ENCODE peak calls at places on chromosomes 6 and 20, in ten cellular contexts. One of them, this sample, is unnamed.

GRCh38 chr20:49759266-49759950 is 45.7 kb upstream of the B4GALT5 start:
- DNase-seq in HFF-Myc: no peak
- DNase-seq in type B pancreatic cell: no peak
- DNase-seq in Peyer's patch: no peak
- DNase-seq in GM06990: no peak
- DNase-seq in Calu3: no peak
- DNase-seq in CD8-positive, alpha-beta T cell: no peak
- DNase-seq in endothelial cell: no peak
- DNase-seq in GM13976: no peak
- DNase-seq in testis: no peak
- DNase-seq in this sample: no peak

GRCh38 chr20:50425076-50425475 is 85.1 kb upstream of the PTPN1 start:
- DNase-seq in HFF-Myc: no peak
- DNase-seq in type B pancreatic cell: no peak
- DNase-seq in Peyer's patch: no peak
- DNase-seq in GM06990: no peak
- DNase-seq in Calu3: no peak
- DNase-seq in CD8-positive, alpha-beta T cell: no peak
- DNase-seq in endothelial cell: no peak
- DNase-seq in GM13976: no peak
- DNase-seq in testis: peak; percentile 80
- DNase-seq in this sample: no peak

GRCh38 chr6:142008016-142008735 is 124.5 kb upstream of the GJE1 start:
- DNase-seq in HFF-Myc: no peak
- DNase-seq in type B pancreatic cell: no peak
- DNase-seq in Peyer's patch: no peak
- DNase-seq in GM06990: no peak
- DNase-seq in Calu3: no peak
- DNase-seq in CD8-positive, alpha-beta T cell: no peak
- DNase-seq in endothelial cell: no peak
- DNase-seq in GM13976: no peak
- DNase-seq in testis: no peak
- DNase-seq in this sample: no peak

GRCh38 chr6:2129076-2129695 is 116.2 kb downstream of the GMDS start:
- DNase-seq in HFF-Myc: no peak
- DNase-seq in type B pancreatic cell: no peak
- DNase-seq in Peyer's patch: no peak
- DNase-seq in GM06990: peak; percentile 48
- DNase-seq in Calu3: no peak
- DNase-seq in CD8-positive, alpha-beta T cell: no peak
- DNase-seq in endothelial cell: no peak
- DNase-seq in GM13976: peak; percentile 52
- DNase-seq in testis: no peak
- DNase-seq in this sample: no peak

GRCh38 chr6:87029711-87030314 is 65.1 kb downstream of the CGA start:
- DNase-seq in HFF-Myc: peak; percentile 22
- DNase-seq in type B pancreatic cell: no peak
- DNase-seq in Peyer's patch: no peak
- DNase-seq in GM06990: no peak
- DNase-seq in Calu3: peak; percentile 37
- DNase-seq in CD8-positive, alpha-beta T cell: no peak
- DNase-seq in endothelial cell: no peak
- DNase-seq in GM13976: peak; percentile 30
- DNase-seq in testis: no peak
- DNase-seq in this sample: no peak

GRCh38 chr6:166007349-166008263 is 160.0 kb downstream of the TBXT start:
- DNase-seq in HFF-Myc: no peak
- DNase-seq in type B pancreatic cell: no peak
- DNase-seq in Peyer's patch: no peak
- DNase-seq in GM06990: no peak
- DNase-seq in Calu3: peak; percentile 32
- DNase-seq in CD8-positive, alpha-beta T cell: no peak
- DNase-seq in endothelial cell: no peak
- DNase-seq in GM13976: no peak
- DNase-seq in testis: peak; percentile 87
- DNase-seq in this sample: no peak

GRCh38 chr20:44911264-44911921 is 1.5 kb downstream of the PABPC1L start:
- DNase-seq in HFF-Myc: no peak
- DNase-seq in type B pancreatic cell: no peak
- DNase-seq in Peyer's patch: peak; percentile 60
- DNase-seq in GM06990: peak; percentile 54
- DNase-seq in Calu3: peak; percentile 91
- DNase-seq in CD8-positive, alpha-beta T cell: peak; percentile 35
- DNase-seq in endothelial cell: peak; percentile 80
- DNase-seq in GM13976: peak; percentile 74
- DNase-seq in testis: peak; percentile 86
- DNase-seq in this sample: no peak

GRCh38 chr6:136725124-136725523 is 67.2 kb downstream of the MAP3K5 start:
- DNase-seq in HFF-Myc: no peak
- DNase-seq in type B pancreatic cell: no peak
- DNase-seq in Peyer's patch: no peak
- DNase-seq in GM06990: no peak
- DNase-seq in Calu3: no peak
- DNase-seq in CD8-positive, alpha-beta T cell: no peak
- DNase-seq in endothelial cell: no peak
- DNase-seq in GM13976: no peak
- DNase-seq in testis: no peak
- DNase-seq in this sample: no peak

GRCh38 chr20:1185781-1186334 is 1.1 kb upstream of the TMEM74B start:
- DNase-seq in HFF-Myc: no peak
- DNase-seq in type B pancreatic cell: no peak
- DNase-seq in Peyer's patch: no peak
- DNase-seq in GM06990: no peak
- DNase-seq in Calu3: peak; percentile 54
- DNase-seq in CD8-positive, alpha-beta T cell: peak; percentile 40
- DNase-seq in endothelial cell: peak; percentile 80
- DNase-seq in GM13976: peak; percentile 88
- DNase-seq in testis: peak; percentile 52
- DNase-seq in this sample: no peak

GRCh38 chr20:48204499-48204898 is 419.2 kb upstream of the SULF2 start:
- DNase-seq in HFF-Myc: no peak
- DNase-seq in type B pancreatic cell: no peak
- DNase-seq in Peyer's patch: no peak
- DNase-seq in GM06990: no peak
- DNase-seq in Calu3: no peak
- DNase-seq in CD8-positive, alpha-beta T cell: no peak
- DNase-seq in endothelial cell: no peak
- DNase-seq in GM13976: no peak
- DNase-seq in testis: no peak
- DNase-seq in this sample: no peak

GRCh38 chr20:45432294-45432693 is 16.4 kb downstream of the PIGT start:
- DNase-seq in HFF-Myc: no peak
- DNase-seq in type B pancreatic cell: no peak
- DNase-seq in Peyer's patch: peak; percentile 71
- DNase-seq in GM06990: peak; percentile 77
- DNase-seq in Calu3: no peak
- DNase-seq in CD8-positive, alpha-beta T cell: no peak
- DNase-seq in endothelial cell: no peak
- DNase-seq in GM13976: peak; percentile 45
- DNase-seq in testis: no peak
- DNase-seq in this sample: no peak

GRCh38 chr20:58555078-58555765 is 40.0 kb upstream of the APCDD1L start:
- DNase-seq in HFF-Myc: peak; percentile 27
- DNase-seq in type B pancreatic cell: no peak
- DNase-seq in Peyer's patch: no peak
- DNase-seq in GM06990: no peak
- DNase-seq in Calu3: no peak
- DNase-seq in CD8-positive, alpha-beta T cell: no peak
- DNase-seq in endothelial cell: no peak
- DNase-seq in GM13976: no peak
- DNase-seq in testis: no peak
- DNase-seq in this sample: peak; percentile 9

DNA sequence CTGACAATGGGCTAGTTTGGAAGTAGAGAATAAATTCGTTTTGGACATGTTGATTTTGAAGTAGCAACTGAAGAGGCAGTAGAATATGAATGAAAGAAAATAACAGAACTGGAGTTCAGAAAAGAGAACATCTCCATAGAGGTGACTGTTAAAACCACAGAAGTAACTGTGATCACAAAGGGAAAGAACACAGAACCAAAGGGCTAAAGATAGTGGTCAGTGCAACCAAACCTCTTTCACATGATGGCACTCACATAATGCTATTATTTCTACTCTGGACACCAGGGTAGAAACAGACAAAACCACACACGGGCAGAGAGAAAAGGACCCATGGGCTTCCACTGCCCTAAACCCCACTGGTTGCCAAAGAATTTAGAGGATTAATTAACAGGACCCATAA is 58.5 kb downstream of the CDK19 start:
- DNase-seq in HFF-Myc: no peak
- DNase-seq in type B pancreatic cell: no peak
- DNase-seq in Peyer's patch: no peak
- DNase-seq in GM06990: no peak
- DNase-seq in Calu3: no peak
- DNase-seq in CD8-positive, alpha-beta T cell: no peak
- DNase-seq in endothelial cell: no peak
- DNase-seq in GM13976: peak; percentile 44
- DNase-seq in testis: no peak
- DNase-seq in this sample: no peak
- TF ChIP-seq CTCF in HFF-Myc: no peak
- TF ChIP-seq CTCF in type B pancreatic cell: no peak
- TF ChIP-seq CTCF in Peyer's patch: no peak
- TF ChIP-seq CTCF in GM06990: no peak
- TF ChIP-seq CTCF in Calu3: no peak
- TF ChIP-seq CTCF in CD8-positive, alpha-beta T cell: no peak
- TF ChIP-seq CTCF in endothelial cell: no peak
- TF ChIP-seq CTCF in GM13976: no peak
- TF ChIP-seq CTCF in testis: no peak
- TF ChIP-seq CTCF in this sample: no peak

DNA sequence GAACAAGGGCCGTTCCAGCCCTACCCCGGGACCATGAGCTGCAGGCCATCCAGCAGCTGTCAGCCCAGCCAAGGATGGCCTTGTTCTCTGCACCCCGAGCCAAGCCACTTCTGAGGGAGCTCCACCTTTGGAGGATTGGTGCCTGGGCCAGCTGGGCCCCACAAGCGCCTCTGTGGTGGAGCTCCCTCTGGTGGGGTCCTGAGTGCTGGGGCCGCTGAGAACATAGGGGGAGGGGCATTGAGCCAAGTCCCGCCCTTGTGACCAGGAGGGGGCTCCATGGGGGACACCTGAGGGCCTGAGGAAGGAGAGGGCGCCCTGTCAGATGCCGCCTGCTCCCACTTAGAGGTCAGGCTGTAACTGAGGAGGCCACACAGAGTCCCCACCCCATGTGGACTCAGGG is 43.2 kb downstream of the YTHDF1 start:
- DNase-seq in HFF-Myc: no peak
- DNase-seq in type B pancreatic cell: no peak
- DNase-seq in Peyer's patch: no peak
- DNase-seq in GM06990: no peak
- DNase-seq in Calu3: peak; percentile 60
- DNase-seq in CD8-positive, alpha-beta T cell: no peak
- DNase-seq in endothelial cell: peak; percentile 45
- DNase-seq in GM13976: no peak
- DNase-seq in testis: no peak
- DNase-seq in this sample: no peak
- TF ChIP-seq CTCF in HFF-Myc: peak; percentile 38
- TF ChIP-seq CTCF in type B pancreatic cell: no peak
- TF ChIP-seq CTCF in Peyer's patch: no peak
- TF ChIP-seq CTCF in GM06990: peak; percentile 42
- TF ChIP-seq CTCF in Calu3: peak; percentile 31
- TF ChIP-seq CTCF in CD8-positive, alpha-beta T cell: no peak
- TF ChIP-seq CTCF in endothelial cell: no peak
- TF ChIP-seq CTCF in GM13976: peak; percentile 12
- TF ChIP-seq CTCF in testis: no peak
- TF ChIP-seq CTCF in this sample: no peak

GRCh38 chr6:82365011-82365751 is 1.6 kb downstream of the TPBG start:
- DNase-seq in HFF-Myc: no peak
- DNase-seq in type B pancreatic cell: peak; percentile 75
- DNase-seq in Peyer's patch: no peak
- DNase-seq in GM06990: peak; percentile 56
- DNase-seq in Calu3: peak; percentile 59
- DNase-seq in CD8-positive, alpha-beta T cell: no peak
- DNase-seq in endothelial cell: peak; percentile 55
- DNase-seq in GM13976: peak; percentile 46
- DNase-seq in testis: peak; percentile 29
- DNase-seq in this sample: peak; percentile 58
- TF ChIP-seq CTCF in HFF-Myc: no peak
- TF ChIP-seq CTCF in type B pancreatic cell: peak; percentile 62
- TF ChIP-seq CTCF in Peyer's patch: no peak
- TF ChIP-seq CTCF in GM06990: no peak
- TF ChIP-seq CTCF in Calu3: no peak
- TF ChIP-seq CTCF in CD8-positive, alpha-beta T cell: no peak
- TF ChIP-seq CTCF in endothelial cell: peak; percentile 41
- TF ChIP-seq CTCF in GM13976: no peak
- TF ChIP-seq CTCF in testis: no peak
- TF ChIP-seq CTCF in this sample: no peak

GRCh38 chr6:25748049-25748448 is 6.5 kb upstream of the SLC17A4 start:
- DNase-seq in HFF-Myc: no peak
- DNase-seq in type B pancreatic cell: no peak
- DNase-seq in Peyer's patch: no peak
- DNase-seq in GM06990: no peak
- DNase-seq in Calu3: no peak
- DNase-seq in CD8-positive, alpha-beta T cell: no peak
- DNase-seq in endothelial cell: no peak
- DNase-seq in GM13976: no peak
- DNase-seq in testis: no peak
- DNase-seq in this sample: no peak

GRCh38 chr6:25747477-25747876 is 7.1 kb upstream of the SLC17A4 start:
- DNase-seq in HFF-Myc: no peak
- DNase-seq in type B pancreatic cell: no peak
- DNase-seq in Peyer's patch: no peak
- DNase-seq in GM06990: no peak
- DNase-seq in Calu3: no peak
- DNase-seq in CD8-positive, alpha-beta T cell: no peak
- DNase-seq in endothelial cell: no peak
- DNase-seq in GM13976: no peak
- DNase-seq in testis: no peak
- DNase-seq in this sample: no peak

GRCh38 chr6:25746968-25747367 is 7.6 kb upstream of the SLC17A4 start:
- DNase-seq in HFF-Myc: no peak
- DNase-seq in type B pancreatic cell: no peak
- DNase-seq in Peyer's patch: no peak
- DNase-seq in GM06990: no peak
- DNase-seq in Calu3: no peak
- DNase-seq in CD8-positive, alpha-beta T cell: no peak
- DNase-seq in endothelial cell: no peak
- DNase-seq in GM13976: no peak
- DNase-seq in testis: no peak
- DNase-seq in this sample: no peak

GRCh38 chr6:25750911-25751310 is 3.6 kb upstream of the SLC17A4 start:
- DNase-seq in HFF-Myc: no peak
- DNase-seq in type B pancreatic cell: no peak
- DNase-seq in Peyer's patch: no peak
- DNase-seq in GM06990: no peak
- DNase-seq in Calu3: no peak
- DNase-seq in CD8-positive, alpha-beta T cell: no peak
- DNase-seq in endothelial cell: no peak
- DNase-seq in GM13976: no peak
- DNase-seq in testis: no peak
- DNase-seq in this sample: no peak

DNA sequence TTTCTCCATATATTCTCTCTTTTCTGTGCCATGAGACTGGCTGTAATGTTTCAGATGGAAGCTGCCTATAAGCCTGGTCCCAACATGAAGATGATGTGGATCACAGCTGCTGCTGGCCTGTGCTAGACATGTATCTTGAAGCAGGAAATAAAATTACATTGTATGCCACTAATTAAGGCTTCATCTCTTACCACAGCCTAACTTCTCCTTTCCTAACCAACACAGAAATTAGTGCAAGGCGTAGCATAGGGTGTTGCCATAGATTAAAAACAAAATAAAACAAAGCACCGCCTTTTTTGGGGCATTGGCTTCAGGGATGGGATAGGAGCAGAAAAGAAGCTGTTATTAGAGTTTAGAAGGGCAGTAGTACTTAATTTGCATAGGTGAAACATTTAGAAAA is 4.7 kb upstream of the SLC17A4 start:
- DNase-seq in HFF-Myc: no peak
- DNase-seq in type B pancreatic cell: no peak
- DNase-seq in Peyer's patch: no peak
- DNase-seq in GM06990: no peak
- DNase-seq in Calu3: no peak
- DNase-seq in CD8-positive, alpha-beta T cell: no peak
- DNase-seq in endothelial cell: no peak
- DNase-seq in GM13976: no peak
- DNase-seq in testis: no peak
- DNase-seq in this sample: no peak
- TF ChIP-seq CTCF in HFF-Myc: no peak
- TF ChIP-seq CTCF in type B pancreatic cell: no peak
- TF ChIP-seq CTCF in Peyer's patch: no peak
- TF ChIP-seq CTCF in GM06990: no peak
- TF ChIP-seq CTCF in Calu3: no peak
- TF ChIP-seq CTCF in CD8-positive, alpha-beta T cell: no peak
- TF ChIP-seq CTCF in endothelial cell: no peak
- TF ChIP-seq CTCF in GM13976: no peak
- TF ChIP-seq CTCF in testis: no peak
- TF ChIP-seq CTCF in this sample: no peak

This sample was measured in mesothelial cell of epicardium.